ENCODE peak calls at places on chromosomes 7 and 10, in nine cellular contexts. E is cardiac fibroblast, Y is spleen, H is hepatocyte, T is epithelial cell of esophagus, O is astrocyte of the spinal cord, J is transverse colon, L is A549, G is foreskin fibroblast. I is an unnamed sample.

GRCh38 chr7:8831386-8831785 is 398.0 kb downstream of the NXPH1 start:
- DNase-seq in E (peak), Y (no peak), H (no peak), T (no peak), O (peak), J (no peak), L (no peak), G (no peak), I (no peak)

GRCh38 chr7:66929170-66929569 is 8.1 kb downstream of the TMEM248 start:
- DNase-seq in E (no peak), Y (no peak), H (no peak), T (no peak), O (no peak), J (no peak), L (no peak), G (no peak), I (no peak)

GRCh38 chr10:126350216-126350992 is 37.9 kb downstream of the ADAM12 start:
- DNase-seq in E (peak), Y (no peak), H (no peak), T (peak), O (peak), J (no peak), L (peak), G (peak), I (peak)

GRCh38 chr10:52172581-52172980 is 141.5 kb upstream of the DKK1 start:
- DNase-seq in E (peak), Y (no peak), H (peak), T (peak), O (no peak), J (no peak), L (no peak), G (no peak), I (no peak)

GRCh38 chr7:16647435-16647960 is 1.5 kb downstream of the BZW2 start:
- DNase-seq in E (no peak), Y (no peak), H (no peak), T (no peak), O (peak), J (no peak), L (no peak), G (no peak), I (no peak)

GRCh38 chr10:127937915-127938440 is 31.1 kb downstream of the PTPRE start:
- DNase-seq in E (no peak), Y (no peak), H (no peak), T (no peak), O (no peak), J (no peak), L (no peak), G (no peak), I (no peak)

GRCh38 chr7:29485376-29486190 is 78.1 kb upstream of the PRR15 start:
- DNase-seq in E (no peak), Y (no peak), H (no peak), T (no peak), O (no peak), J (no peak), L (no peak), G (no peak), I (no peak)

GRCh38 chr10:120943542-120943941 is 92.4 kb downstream of the WDR11 start:
- DNase-seq in E (no peak), Y (no peak), H (no peak), T (no peak), O (no peak), J (no peak), L (no peak), G (no peak), I (no peak)

GRCh38 chr10:73858013-73858708 is 16.2 kb downstream of the CAMK2G start:
- DNase-seq in E (no peak), Y (no peak), H (no peak), T (no peak), O (no peak), J (no peak), L (no peak), G (no peak), I (no peak)

GRCh38 chr10:117237401-117237991 is 3.4 kb upstream of the SLC18A2 start:
- DNase-seq in E (no peak), Y (no peak), H (no peak), T (no peak), O (no peak), J (no peak), L (no peak), G (no peak), I (no peak)

GRCh38 chr10:101217450-101218281 is 11.6 kb downstream of the LBX1 start:
- DNase-seq in E (peak), Y (no peak), H (peak), T (peak), O (no peak), J (peak), L (peak), G (no peak), I (no peak)

GRCh38 chr7:74092964-74093339 is 9.3 kb downstream of the LIMK1 start:
- DNase-seq in E (peak), Y (peak), H (no peak), T (no peak), O (peak), J (peak), L (no peak), G (no peak), I (no peak)

GRCh38 chr10:100009793-100010676 is at the start of gene DNMBP:
- DNase-seq in E (peak), Y (peak), H (peak), T (peak), O (peak), J (peak), L (peak), G (peak), I (no peak)

GRCh38 chr7:29193316-29194205 is 1.0 kb upstream of the CHN2 start:
- DNase-seq in E (no peak), Y (no peak), H (peak), T (no peak), O (no peak), J (no peak), L (no peak), G (no peak), I (no peak)

GRCh38 chr10:8050561-8051108 is 3.9 kb upstream of the GATA3 start:
- DNase-seq in E (peak), Y (no peak), H (peak), T (peak), O (peak), J (no peak), L (peak), G (no peak), I (no peak)

GRCh38 chr7:2757904-2758672 is 70.1 kb downstream of the AMZ1 start:
- DNase-seq in E (peak), Y (no peak), H (peak), T (peak), O (peak), J (peak), L (peak), G (peak), I (peak)

GRCh38 chr7:10684606-10685005 is 289.1 kb upstream of the PHF14 start:
- DNase-seq in E (no peak), Y (no peak), H (no peak), T (no peak), O (no peak), J (no peak), L (no peak), G (no peak), I (no peak)

GRCh38 chr7:151706568-151707469 is 170.1 kb downstream of the PRKAG2 start:
- DNase-seq in E (no peak), Y (no peak), H (no peak), T (no peak), O (no peak), J (peak), L (no peak), G (no peak), I (no peak)

GRCh38 chr7:100678291-100678984 is 4.9 kb downstream of the GNB2 start:
- DNase-seq in E (no peak), Y (peak), H (peak), T (no peak), O (no peak), J (peak), L (no peak), G (no peak), I (no peak)

DNA sequence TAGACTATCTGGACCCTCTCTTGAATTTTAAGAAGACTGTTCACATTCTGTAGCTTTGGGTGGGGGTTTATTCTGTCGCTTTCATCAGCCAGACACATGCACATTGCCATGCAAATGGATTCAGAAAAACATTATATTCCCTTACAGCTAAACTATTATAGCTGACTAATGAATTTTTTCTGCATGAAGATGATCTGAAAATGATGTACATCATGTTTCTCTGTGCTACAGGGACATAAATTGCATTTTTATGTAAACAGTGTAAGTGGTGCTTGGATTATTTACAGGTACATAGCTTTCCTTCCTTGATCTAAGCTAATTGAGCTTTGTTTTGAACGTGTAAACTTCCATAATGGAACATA is 1.5 kb downstream of the MET start:
- DNase-seq in E (no peak), Y (no peak), H (no peak), T (peak), O (no peak), J (no peak), L (no peak), G (no peak), I (no peak)
- H3K4me3 ChIP-seq in E (no peak), Y (no peak), H (no peak), T (peak), O (peak), J (no peak), L (peak), G (peak), I (peak)

DNA sequence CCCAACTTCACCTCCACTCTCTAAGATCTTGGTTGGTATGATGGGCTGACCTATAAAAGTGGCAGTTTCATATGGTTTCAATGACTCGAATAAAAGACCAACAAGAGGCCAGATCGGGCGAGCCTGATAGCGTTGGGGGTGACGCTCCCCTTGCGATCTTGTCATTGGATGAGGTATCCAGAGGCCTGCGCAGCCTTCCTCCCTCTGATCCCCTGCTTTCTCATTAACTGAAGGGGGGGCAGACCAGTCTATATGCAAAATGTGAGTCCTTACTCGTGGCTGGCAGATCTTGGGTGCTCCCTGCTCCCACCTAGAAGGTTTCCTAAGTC is 937 bp upstream of the COBL start:
- DNase-seq in E (no peak), Y (no peak), H (no peak), T (no peak), O (no peak), J (no peak), L (no peak), G (no peak), I (no peak)
- H3K4me3 ChIP-seq in E (no peak), Y (no peak), H (no peak), T (peak), O (no peak), J (no peak), L (no peak), G (no peak), I (no peak)

GRCh38 chr7:7682856-7683255 is 35.6 kb downstream of the RPA3 start:
- DNase-seq in E (no peak), Y (no peak), H (no peak), T (no peak), O (no peak), J (no peak), L (no peak), G (no peak), I (no peak)
- H3K4me3 ChIP-seq in E (no peak), Y (no peak), H (no peak), T (no peak), O (no peak), J (no peak), L (no peak), G (no peak), I (no peak)

DNA sequence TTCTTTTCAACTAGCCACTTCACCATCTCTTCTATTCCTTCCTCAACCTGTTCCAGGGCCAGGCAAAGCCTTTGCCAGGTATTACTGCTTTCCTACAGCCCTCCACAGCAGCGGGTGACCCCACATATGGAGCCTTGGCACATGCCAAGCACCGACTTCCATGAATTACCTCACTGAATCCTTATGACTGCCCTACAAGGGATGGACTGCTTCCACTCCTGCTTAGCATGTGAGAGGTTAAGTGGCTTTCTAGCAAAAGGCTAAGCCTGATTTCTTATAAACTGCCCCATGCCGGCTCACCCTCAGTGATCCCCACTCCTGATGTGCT is 44.0 kb upstream of the PDLIM1 start:
- DNase-seq in E (no peak), Y (no peak), H (no peak), T (no peak), O (no peak), J (no peak), L (no peak), G (no peak), I (no peak)
- H3K4me3 ChIP-seq in E (no peak), Y (no peak), H (no peak), T (no peak), O (no peak), J (no peak), L (no peak), G (no peak), I (no peak)

GRCh38 chr7:47535033-47535703 is 46.7 kb downstream of the TNS3 start:
- DNase-seq in E (no peak), Y (peak), H (peak), T (no peak), O (peak), J (no peak), L (no peak), G (no peak), I (no peak)
- H3K4me3 ChIP-seq in E (no peak), Y (no peak), H (peak), T (no peak), O (no peak), J (no peak), L (no peak), G (peak), I (no peak)

DNA sequence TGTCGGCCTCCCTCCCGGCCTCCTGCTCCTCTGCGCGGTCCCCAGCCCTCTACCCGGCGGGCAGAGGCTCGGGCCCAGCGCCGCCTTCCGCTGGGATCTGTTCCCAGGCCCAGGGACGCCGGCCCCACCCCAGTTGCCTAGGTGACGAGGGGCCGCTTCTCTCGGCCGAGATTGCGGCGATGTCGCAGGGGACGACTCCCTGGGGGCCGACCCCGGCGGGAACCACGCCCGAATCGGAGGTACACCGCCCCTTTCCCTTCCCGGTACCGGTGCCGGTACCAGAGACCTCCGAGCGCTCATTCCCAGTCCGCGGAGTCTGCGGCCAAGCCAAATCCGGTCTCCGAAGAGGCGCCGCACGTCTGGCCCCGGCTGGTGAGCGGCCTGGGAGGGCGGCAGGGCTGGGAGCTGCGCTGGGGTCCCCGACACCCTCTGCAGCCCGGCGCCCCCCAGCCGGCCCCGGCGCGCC is at the start of gene CABCOCO1:
- DNase-seq in E (peak), Y (peak), H (peak), T (peak), O (peak), J (peak), L (peak), G (peak), I (no peak)
- H3K4me3 ChIP-seq in E (peak), Y (peak), H (peak), T (peak), O (peak), J (peak), L (peak), G (peak), I (peak)